ENCODE peak calls at places on chromosomes 5 and 9, in seven cellular contexts. X is endothelial cell of umbilical vein, F is GM23248, C is GM23338, B is brain microvascular endothelial cell, S is SJSA1, T is ovary. E is an unnamed sample.

GRCh38 chr9:93586290-93587057 is 10.1 kb downstream of the PHF2 start:
- DNase-seq in S (peak; percentile 28), X (no peak), F (peak; percentile 18), C (no peak), B (no peak), T (peak; percentile 26), E (peak; percentile 71)

GRCh38 chr9:136650648-136651047 is 12.1 kb upstream of the EGFL7 start:
- DNase-seq in T (no peak), F (no peak), X (no peak), C (no peak), S (no peak), B (no peak), E (peak; percentile 36)

GRCh38 chr9:34514816-34515215 is 8.0 kb downstream of the ENHO start:
- DNase-seq in F (no peak), T (no peak), X (no peak), C (no peak), S (no peak), B (no peak), E (no peak)

GRCh38 chr5:77629553-77630245 is 8.8 kb downstream of the OTP start:
- DNase-seq in S (no peak), T (no peak), C (peak; percentile 52), B (no peak), F (peak; percentile 22), X (no peak), E (no peak)

GRCh38 chr5:115184780-115185179 is 15.1 kb upstream of the TRIM36 start:
- DNase-seq in C (no peak), X (no peak), B (no peak), F (peak; percentile 29), T (no peak), S (no peak), E (no peak)

GRCh38 chr5:145778144-145778900 is 56.8 kb downstream of the PRELID2 start:
- DNase-seq in X (no peak), F (no peak), S (no peak), B (no peak), T (no peak), C (no peak), E (peak; percentile 67)

GRCh38 chr9:101858026-101858425 is 119.6 kb upstream of the GRIN3A start:
- DNase-seq in C (no peak), X (no peak), S (no peak), T (no peak), B (no peak), F (no peak), E (no peak)

GRCh38 chr5:94469889-94470288 is 148.5 kb downstream of the KIAA0825 start:
- DNase-seq in F (peak; percentile 86), T (no peak), S (no peak), X (no peak), B (peak; percentile 15), C (no peak), E (no peak)

GRCh38 chr9:88197781-88198345 is 59.6 kb upstream of the SPATA31C2 start:
- DNase-seq in B (peak; percentile 34), X (no peak), T (no peak), C (no peak), F (peak; percentile 74), S (peak; percentile 75), E (no peak)

GRCh38 chr9:89674667-89675402 is 70.0 kb downstream of the GADD45G start:
- DNase-seq in B (no peak), F (peak; percentile 20), T (no peak), S (no peak), X (no peak), C (peak; percentile 70), E (peak; percentile 56)

GRCh38 chr9:109520475-109521132 is 22.5 kb upstream of the PTPN3 start:
- DNase-seq in F (peak; percentile 77), C (peak; percentile 93), X (peak; percentile 66), B (peak; percentile 81), T (peak; percentile 35), S (peak; percentile 60), E (peak; percentile 36)

GRCh38 chr9:120701248-120701647 is 13.0 kb downstream of the MEGF9 start:
- DNase-seq in X (no peak), C (no peak), B (no peak), T (no peak), S (no peak), F (no peak), E (no peak)

GRCh38 chr5:139482050-139482889 is at the start of gene STING1:
- DNase-seq in F (peak; percentile 96), X (peak; percentile 90), S (peak; percentile 98), T (peak; percentile 87), C (no peak), B (peak; percentile 94), E (peak; percentile 89)

GRCh38 chr9:34988218-34989055 is 1.1 kb upstream of the DNAJB5 start:
- DNase-seq in F (peak; percentile 79), X (no peak), S (no peak), B (no peak), T (peak; percentile 50), C (peak; percentile 73), E (peak; percentile 72)

GRCh38 chr9:95132406-95133350 is 184.8 kb downstream of the FANCC start:
- DNase-seq in X (no peak), T (no peak), S (no peak), C (no peak), F (no peak), B (no peak), E (no peak)

GRCh38 chr5:96661841-96662724 is at the start of gene CAST:
- DNase-seq in B (peak; percentile 76), T (peak; percentile 88), C (peak; percentile 95), S (peak; percentile 95), X (peak; percentile 88), F (peak; percentile 94), E (peak; percentile 96)

GRCh38 chr9:5438301-5439162 is 807 bp upstream of the PLGRKT start:
- DNase-seq in S (peak; percentile 49), X (peak; percentile 35), T (peak; percentile 40), B (peak; percentile 41), C (no peak), F (peak; percentile 64), E (no peak)

GRCh38 chr9:87350915-87351314 is 146.8 kb upstream of the DAPK1 start:
- DNase-seq in F (peak; percentile 34), C (no peak), S (no peak), B (peak; percentile 60), T (no peak), X (no peak), E (no peak)

GRCh38 chr5:155252717-155253116 is 239.2 kb downstream of the KIF4B start:
- DNase-seq in T (no peak), B (no peak), X (no peak), F (no peak), S (no peak), C (no peak), E (no peak)

GRCh38 chr5:138677782-138678181 is 75.4 kb upstream of the CTNNA1 start:
- DNase-seq in B (no peak), X (no peak), T (no peak), S (no peak), C (no peak), F (peak; percentile 27), E (no peak)

GRCh38 chr5:169933127-169933526 is 47.2 kb downstream of the INSYN2B start:
- DNase-seq in C (no peak), X (no peak), S (no peak), B (no peak), T (no peak), F (no peak), E (no peak)

GRCh38 chr9:121353246-121353975 is 16.6 kb downstream of the STOM start:
- DNase-seq in S (no peak), B (no peak), C (no peak), X (no peak), T (no peak), F (no peak), E (no peak)

GRCh38 chr5:38543074-38543473 is 13.4 kb downstream of the LIFR start:
- DNase-seq in T (no peak), C (no peak), F (no peak), B (no peak), S (no peak), X (no peak), E (no peak)

GRCh38 chr5:123425444-123425843 is 2.2 kb upstream of the CEP120 start:
- DNase-seq in C (no peak), S (no peak), X (no peak), F (no peak), B (no peak), T (no peak), E (no peak)

GRCh38 chr5:123428521-123429220 is 5.5 kb upstream of the CEP120 start:
- DNase-seq in C (no peak), F (no peak), T (no peak), S (no peak), B (no peak), X (no peak), E (no peak)

GRCh38 chr5:123429221-123429954 is 6.2 kb upstream of the CEP120 start:
- DNase-seq in X (no peak), B (no peak), F (peak; percentile 13), S (no peak), C (no peak), T (no peak), E (no peak)

GRCh38 chr5:123434796-123435195 is 11.6 kb upstream of the CEP120 start:
- DNase-seq in S (no peak), X (no peak), F (no peak), B (no peak), T (no peak), C (no peak), E (no peak)

DNA sequence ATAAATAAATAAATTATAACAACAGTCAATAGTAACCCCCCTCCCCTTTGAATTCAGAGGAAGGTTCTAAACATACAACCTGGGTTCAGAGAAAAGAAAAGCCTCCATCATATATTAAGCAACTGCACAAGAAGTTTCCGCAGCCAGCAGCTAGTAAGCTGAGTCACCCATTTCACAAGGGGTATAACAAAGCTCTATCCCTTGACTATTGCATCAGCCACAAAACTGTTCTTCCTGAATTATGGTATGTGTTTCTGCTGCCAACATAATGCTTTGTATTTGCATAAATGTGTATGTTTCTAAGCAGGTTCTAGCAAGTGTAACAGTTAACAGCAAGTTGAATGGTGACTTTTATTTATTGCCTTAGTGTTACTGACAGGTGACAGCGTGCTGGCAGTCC is 6.8 kb upstream of the CEP120 start:
- DNase-seq in S (no peak), F (peak; percentile 96), B (peak; percentile 80), C (no peak), X (no peak), T (no peak), E (no peak)
- H3K27ac ChIP-seq in S (no peak overlapping the region), F (peak overlapping the region; percentile 75), B (peak overlapping the region; percentile 66), C (no peak overlapping the region), X (no peak overlapping the region), T (no peak overlapping the region), E (no peak overlapping the region)

DNA sequence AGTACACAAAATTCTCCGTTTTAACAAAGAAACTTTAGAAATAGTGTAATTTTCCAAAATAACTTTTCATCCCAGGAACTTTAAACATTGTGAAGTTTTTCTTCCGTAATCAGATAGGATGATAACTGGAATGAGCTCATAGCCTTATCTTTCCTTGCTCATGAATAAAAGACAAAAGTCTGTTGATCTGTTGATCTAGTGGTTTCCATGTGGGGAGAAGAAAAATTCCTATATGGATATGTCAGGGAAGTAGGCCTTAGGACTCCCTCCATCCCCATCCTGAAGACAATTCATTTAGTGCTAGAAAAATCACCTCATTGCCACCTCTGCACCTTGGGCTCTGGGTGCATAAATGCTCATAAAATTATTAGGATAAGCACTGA is 266.6 kb downstream of the SMARCA2 start:
- DNase-seq in S (no peak), T (no peak), C (no peak), F (no peak), B (peak; percentile 53), X (no peak), E (no peak)
- H3K4me3 ChIP-seq in S (no peak overlapping the region), T (no peak overlapping the region), C (no peak overlapping the region), F (no peak overlapping the region), B (no peak overlapping the region), X (no peak overlapping the region), E (no peak overlapping the region)

GRCh38 chr5:526456-527088 is 2.3 kb upstream of the SLC9A3 start:
- DNase-seq in T (no peak), F (no peak), S (no peak), C (no peak), X (no peak), B (no peak), E (peak; percentile 2)
- H3K27ac ChIP-seq in T (no peak overlapping the region), F (no peak overlapping the region), S (no peak overlapping the region), C (no peak overlapping the region), X (no peak overlapping the region), B (no peak overlapping the region), E (no peak overlapping the region)

GRCh38 chr5:179620703-179621350 is 2.6 kb downstream of the HNRNPH1 start:
- DNase-seq in S (no peak), F (peak; percentile 53), T (no peak), B (no peak), X (no peak), C (no peak), E (no peak)
- H3K4me3 ChIP-seq in S (peak overlapping the region; percentile 84), F (peak overlapping the region; percentile 82), T (peak overlapping the region; percentile 1), B (peak overlapping the region; percentile 99), X (peak overlapping the region; percentile 91), C (peak overlapping the region; percentile 93), E (peak overlapping the region; percentile 69)

E was measured in right cardiac atrium.